ENCODE peak calls at places on chromosomes 13 and 19, in ten cellular contexts. R is lower lobe of right lung; L is aorta; H is CD8-positive, alpha-beta memory T cell; T is BJ; N is thyroid gland; P is lung; Y is heart right ventricle; E is GM23248; U is fibroblast of lung. C is an unnamed sample. For H3K36me3, the result is how much of the 10 kb centered on the place peaks cover.

GRCh38 chr19:6011794-6012193 is 33.9 kb upstream of the RANBP3 start:
- DNase-seq in R (no peak), L (no peak), H (peak), T (no peak), N (no peak), P (no peak), Y (no peak), E (peak), U (no peak), C (no peak)

GRCh38 chr13:75836441-75836840 is 200.3 kb downstream of the LMO7 start:
- DNase-seq in R (peak), L (no peak), H (no peak), T (no peak), N (peak), P (peak), Y (no peak), E (no peak), U (no peak), C (peak)

GRCh38 chr13:31947506-31947905 is 84.1 kb upstream of the FRY start:
- DNase-seq in R (no peak), L (no peak), H (no peak), T (no peak), N (no peak), P (no peak), Y (no peak), E (peak), U (no peak), C (no peak)

GRCh38 chr19:8610041-8610927 is at the start of gene ADAMTS10:
- DNase-seq in R (no peak), L (peak), H (peak), T (no peak), N (no peak), P (no peak), Y (peak), E (peak), U (peak), C (no peak)

GRCh38 chr13:41459754-41460111 is 2.4 kb downstream of the RGCC start:
- DNase-seq in R (no peak), L (no peak), H (no peak), T (no peak), N (no peak), P (no peak), Y (no peak), E (peak), U (no peak), C (no peak)

GRCh38 chr13:106238690-106239089 is 296.8 kb downstream of the EFNB2 start:
- DNase-seq in R (no peak), L (no peak), H (no peak), T (no peak), N (no peak), P (no peak), Y (no peak), E (no peak), U (no peak), C (no peak)

GRCh38 chr13:20193924-20194631 is 1.3 kb upstream of the GJB2 start:
- DNase-seq in R (no peak), L (no peak), H (no peak), T (no peak), N (no peak), P (no peak), Y (no peak), E (peak), U (no peak), C (no peak)

GRCh38 chr19:51948979-51949378 is 21.7 kb downstream of the ZNF613 start:
- DNase-seq in R (no peak), L (peak), H (no peak), T (no peak), N (peak), P (no peak), Y (peak), E (peak), U (peak), C (no peak)

GRCh38 chr13:36519432-36519831 is 87.1 kb downstream of the CCNA1 start:
- DNase-seq in R (no peak), L (no peak), H (no peak), T (no peak), N (no peak), P (no peak), Y (no peak), E (no peak), U (no peak), C (no peak)

GRCh38 chr19:45164577-45165335 is 4.0 kb upstream of the NKPD1 start:
- DNase-seq in R (peak), L (no peak), H (peak), T (no peak), N (peak), P (peak), Y (peak), E (peak), U (peak), C (peak)

GRCh38 chr13:28467886-28468519 is 26.9 kb downstream of the FLT1 start:
- DNase-seq in R (no peak), L (no peak), H (no peak), T (no peak), N (no peak), P (no peak), Y (no peak), E (no peak), U (no peak), C (no peak)

GRCh38 chr13:33509642-33510229 is 224.2 kb upstream of the STARD13 start:
- DNase-seq in R (no peak), L (peak), H (no peak), T (peak), N (peak), P (peak), Y (peak), E (peak), U (peak), C (peak)

GRCh38 chr13:71880753-71881541 is 13.9 kb upstream of the DACH1 start:
- DNase-seq in R (no peak), L (no peak), H (no peak), T (no peak), N (no peak), P (no peak), Y (no peak), E (no peak), U (peak), C (no peak)

GRCh38 chr13:109869312-109870237 is 83.2 kb upstream of the IRS2 start:
- DNase-seq in R (peak), L (peak), H (no peak), T (peak), N (peak), P (peak), Y (peak), E (peak), U (peak), C (peak)

GRCh38 chr19:57434386-57435061 is 601 bp upstream of the ZNF749 start:
- DNase-seq in R (no peak), L (no peak), H (no peak), T (no peak), N (no peak), P (no peak), Y (no peak), E (peak), U (no peak), C (no peak)

GRCh38 chr13:110533771-110534670 is 27.5 kb downstream of the RAB20 start:
- DNase-seq in R (no peak), L (no peak), H (no peak), T (no peak), N (no peak), P (no peak), Y (no peak), E (no peak), U (no peak), C (no peak)

GRCh38 chr13:41099986-41100385 is 32.6 kb downstream of the KBTBD6 start:
- DNase-seq in R (no peak), L (no peak), H (no peak), T (no peak), N (no peak), P (no peak), Y (no peak), E (no peak), U (no peak), C (no peak)

GRCh38 chr13:39451301-39451700 is 151.7 kb downstream of the LHFPL6 start:
- DNase-seq in R (no peak), L (no peak), H (no peak), T (no peak), N (no peak), P (no peak), Y (no peak), E (peak), U (peak), C (no peak)

GRCh38 chr13:22736084-22736767 is 444.6 kb upstream of the SGCG start:
- DNase-seq in R (no peak), L (no peak), H (no peak), T (no peak), N (no peak), P (no peak), Y (no peak), E (no peak), U (no peak), C (no peak)

GRCh38 chr13:109786457-109787134 is at the start of gene IRS2:
- DNase-seq in R (peak), L (peak), H (peak), T (peak), N (peak), P (peak), Y (peak), E (peak), U (peak), C (peak)

GRCh38 chr13:43331676-43332075 is 308.3 kb downstream of the DNAJC15 start:
- DNase-seq in R (no peak), L (no peak), H (no peak), T (no peak), N (peak), P (no peak), Y (no peak), E (no peak), U (peak), C (no peak)

GRCh38 chr19:34888091-34888490 is 38.6 kb upstream of the ZNF30 start:
- DNase-seq in R (no peak), L (no peak), H (no peak), T (no peak), N (no peak), P (no peak), Y (no peak), E (no peak), U (no peak), C (no peak)

GRCh38 chr13:102812616-102813287 is 13.8 kb downstream of the BIVM start:
- DNase-seq in R (no peak), L (no peak), H (no peak), T (no peak), N (no peak), P (no peak), Y (no peak), E (peak), U (peak), C (no peak)

GRCh38 chr13:52043675-52044074 is 19.2 kb downstream of the UTP14C start:
- DNase-seq in R (no peak), L (no peak), H (no peak), T (no peak), N (no peak), P (no peak), Y (no peak), E (no peak), U (no peak), C (no peak)

GRCh38 chr19:2782357-2782935 is 627 bp downstream of the SGTA start:
- DNase-seq in R (no peak), L (no peak), H (no peak), T (no peak), N (no peak), P (no peak), Y (no peak), E (peak), U (no peak), C (no peak)

GRCh38 chr19:33828266-33829075 is 31.8 kb downstream of the KCTD15 start:
- DNase-seq in R (no peak), L (no peak), H (no peak), T (no peak), N (no peak), P (peak), Y (no peak), E (no peak), U (no peak), C (no peak)

GRCh38 chr19:48321372-48321621 is 4.1 kb upstream of the EMP3 start:
- DNase-seq in R (peak), L (peak), H (peak), T (no peak), N (peak), P (peak), Y (peak), E (peak), U (peak), C (peak)

GRCh38 chr19:48315712-48316111 is 9.6 kb upstream of the EMP3 start:
- DNase-seq in R (no peak), L (no peak), H (no peak), T (no peak), N (no peak), P (no peak), Y (no peak), E (no peak), U (no peak), C (no peak)

GRCh38 chr19:48321622-48322591 is 3.4 kb upstream of the EMP3 start:
- DNase-seq in R (peak), L (peak), H (peak), T (peak), N (peak), P (peak), Y (peak), E (peak), U (peak), C (peak)

GRCh38 chr19:48318286-48318987 is 6.9 kb upstream of the EMP3 start:
- DNase-seq in R (no peak), L (no peak), H (no peak), T (no peak), N (no peak), P (no peak), Y (no peak), E (no peak), U (no peak), C (no peak)

DNA sequence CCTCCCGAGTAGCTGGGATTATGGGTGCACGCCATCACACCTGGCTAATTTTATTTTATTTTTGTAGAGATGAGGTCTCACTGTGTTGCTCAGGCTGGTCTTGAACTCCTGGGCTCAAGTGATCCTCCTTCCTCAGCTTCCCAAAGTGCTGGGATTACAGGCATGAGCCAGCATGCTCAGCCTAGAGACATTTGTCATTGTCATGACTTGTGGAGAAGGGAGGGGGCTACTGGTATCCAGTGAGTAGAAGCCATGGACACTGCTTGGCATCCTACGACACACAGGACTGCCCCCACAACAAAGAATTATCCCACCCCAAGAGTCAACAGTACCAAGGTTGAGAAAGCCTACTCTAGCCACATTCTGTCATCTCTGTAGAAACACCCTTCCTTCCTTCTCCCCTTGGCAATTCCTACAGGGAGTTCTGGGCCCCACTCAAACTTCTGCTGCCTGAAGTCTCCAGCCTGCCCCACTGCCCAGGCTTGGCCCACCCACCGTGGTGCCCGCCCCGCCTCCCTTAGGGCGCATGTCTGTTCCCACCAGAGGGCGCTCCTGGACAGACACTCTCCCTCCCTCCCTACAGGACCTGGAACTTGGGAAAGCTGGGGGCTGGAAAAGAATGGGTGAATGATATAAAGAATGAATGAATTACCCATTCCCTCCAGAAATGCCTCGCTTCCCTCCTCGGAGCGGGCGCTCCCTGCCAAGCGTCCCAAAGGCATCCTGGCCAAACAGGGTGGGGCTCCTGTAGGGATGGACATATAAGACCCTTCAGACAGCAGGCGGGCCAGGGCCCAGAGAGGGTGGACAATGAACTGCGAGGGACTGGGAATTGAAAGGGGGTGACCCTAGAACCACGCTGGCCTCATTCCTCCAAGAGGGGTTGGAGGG is 5.5 kb upstream of the EMP3 start:
- DNase-seq in R (peak), L (peak), H (peak), T (no peak), N (peak), P (peak), Y (peak), E (peak), U (peak), C (peak)
- H3K4me3 ChIP-seq in R (peak), L (no peak), H (no peak), T (no peak), N (no peak), P (no peak), Y (no peak), E (no peak), U (no peak), C (no peak)

GRCh38 chr19:38206928-38207327 is 17.1 kb downstream of the DPF1 start:
- DNase-seq in R (no peak), L (no peak), H (no peak), T (no peak), N (no peak), P (no peak), Y (no peak), E (no peak), U (no peak), C (no peak)

GRCh38 chr19:38206006-38206745 is 17.8 kb downstream of the DPF1 start:
- DNase-seq in R (no peak), L (no peak), H (no peak), T (no peak), N (no peak), P (no peak), Y (no peak), E (no peak), U (no peak), C (no peak)

GRCh38 chr19:38204096-38204495 is 19.9 kb downstream of the DPF1 start:
- DNase-seq in R (no peak), L (no peak), H (no peak), T (no peak), N (no peak), P (no peak), Y (no peak), E (no peak), U (no peak), C (no peak)

GRCh38 chr19:38203197-38203596 is 20.8 kb downstream of the DPF1 start:
- DNase-seq in R (no peak), L (no peak), H (no peak), T (no peak), N (no peak), P (no peak), Y (no peak), E (no peak), U (no peak), C (no peak)

GRCh38 chr19:38204728-38205127 is 19.3 kb downstream of the DPF1 start:
- DNase-seq in R (no peak), L (no peak), H (no peak), T (no peak), N (no peak), P (no peak), Y (no peak), E (no peak), U (no peak), C (no peak)
- H3K36me3 ChIP-seq in R (half or more), L (under half), H (under half), T (under half), N (under half), P (under half), Y (under half), E (under half), U (under half), C (half or more)

GRCh38 chr19:651114-651818 is 11.6 kb downstream of the FGF22 start:
- DNase-seq in R (no peak), L (no peak), H (peak), T (no peak), N (no peak), P (no peak), Y (no peak), E (no peak), U (no peak), C (no peak)
- H3K4me3 ChIP-seq in R (no peak), L (no peak), H (no peak), T (no peak), N (no peak), P (no peak), Y (no peak), E (no peak), U (no peak), C (no peak)

GRCh38 chr19:54850930-54851329 is 687 bp downstream of the KIR3DL2 start:
- DNase-seq in R (no peak), L (no peak), H (no peak), T (no peak), N (no peak), P (no peak), Y (no peak), E (no peak), U (no peak), C (no peak)

DNA sequence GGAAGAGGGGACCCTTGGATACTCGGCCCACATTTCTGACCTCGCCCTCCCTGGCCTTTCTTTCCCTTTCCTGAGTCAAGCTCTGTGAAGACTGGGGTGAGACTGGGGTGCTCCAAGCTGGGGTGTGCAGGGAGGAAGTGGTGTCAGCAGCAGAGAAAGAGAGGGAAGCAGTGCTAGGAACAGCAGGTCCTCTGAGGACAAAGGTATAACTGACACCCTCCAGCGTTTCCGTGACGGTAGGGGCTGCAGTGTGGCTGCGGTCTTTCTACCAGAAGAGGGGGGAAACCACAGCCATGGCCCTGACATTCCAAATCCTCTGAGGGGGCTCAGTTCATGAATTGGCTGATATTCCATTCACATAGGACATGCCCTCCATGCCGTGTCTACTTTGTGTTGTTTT is 1.1 kb downstream of the KIR3DL2 start:
- DNase-seq in R (no peak), L (no peak), H (no peak), T (no peak), N (no peak), P (no peak), Y (no peak), E (no peak), U (no peak), C (no peak)
- H3K36me3 ChIP-seq in R (under half), L (under half), H (under half), T (under half), N (under half), P (under half), Y (under half), E (under half), U (under half), C (under half)

DNA sequence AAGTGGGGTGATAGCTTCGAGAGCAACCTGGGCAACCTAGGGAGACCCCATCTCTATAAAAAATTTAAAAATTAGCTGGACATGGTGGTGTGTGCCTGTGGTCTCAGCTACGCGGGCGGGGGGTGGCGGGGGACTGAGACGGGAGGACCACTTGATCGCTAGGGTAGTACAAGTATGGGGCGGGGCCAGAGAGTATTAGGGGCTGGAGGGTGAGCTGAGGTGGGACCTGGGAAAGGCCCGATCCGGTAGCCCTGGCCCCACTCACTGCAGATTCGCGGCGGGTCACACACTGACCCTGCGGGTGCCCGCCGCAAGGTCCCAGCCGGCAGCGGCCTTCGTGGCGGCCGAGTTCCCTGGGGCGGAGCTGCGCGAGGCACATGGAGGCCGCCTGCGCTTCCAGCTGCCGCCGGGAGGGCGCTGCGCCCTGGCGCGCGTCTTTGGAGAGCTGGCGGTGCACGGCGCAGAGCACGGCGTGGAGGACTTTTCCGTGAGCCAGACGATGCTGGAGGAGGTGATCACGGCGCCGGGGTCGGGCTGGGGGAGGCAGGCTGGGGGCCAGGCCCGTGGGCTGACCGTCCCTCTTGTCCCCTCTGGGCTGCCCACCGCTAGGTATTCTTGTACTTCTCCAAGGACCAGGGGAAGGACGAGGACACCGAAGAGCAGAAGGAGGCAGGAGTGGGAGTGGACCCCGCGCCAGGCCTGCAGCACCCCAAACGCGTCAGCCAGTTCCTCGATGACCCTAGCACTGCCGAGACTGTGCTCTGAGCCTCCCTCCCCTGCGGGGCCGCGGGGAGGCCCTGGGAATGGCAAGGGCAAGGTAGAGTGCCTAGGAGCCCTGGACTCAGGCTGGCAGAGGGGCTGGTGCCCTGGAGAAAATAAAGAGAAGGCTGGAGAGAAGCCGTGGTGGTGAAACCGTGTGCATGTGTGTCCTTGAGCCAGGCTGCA is 2.0 kb upstream of the ARHGAP45 start:
- DNase-seq in R (peak), L (peak), H (peak), T (no peak), N (peak), P (peak), Y (peak), E (peak), U (peak), C (peak)
- H3K4me3 ChIP-seq in R (peak), L (no peak), H (peak), T (no peak), N (no peak), P (no peak), Y (no peak), E (no peak), U (no peak), C (no peak)

DNA sequence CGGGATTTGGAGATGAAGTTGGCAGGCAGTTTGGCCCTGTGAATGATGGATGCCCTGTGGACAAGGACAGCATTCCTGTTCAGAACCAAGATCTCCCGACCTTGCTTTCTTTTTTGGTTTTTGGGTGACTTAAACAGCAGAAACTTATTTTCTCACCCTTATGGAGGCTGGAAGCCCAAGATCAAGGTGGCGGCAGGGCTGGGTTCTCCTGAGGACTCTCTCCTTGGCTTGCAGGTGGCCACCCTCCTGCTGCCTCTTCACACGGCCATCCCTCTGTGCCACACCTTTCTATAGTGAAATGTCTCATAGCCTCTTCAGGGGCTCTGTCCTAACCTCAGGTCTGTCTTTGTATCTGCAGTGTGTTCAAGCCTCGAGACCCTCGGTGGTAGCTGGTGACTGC is 14.0 kb downstream of the ZNF333 start:
- DNase-seq in R (no peak), L (no peak), H (no peak), T (no peak), N (no peak), P (no peak), Y (no peak), E (no peak), U (no peak), C (no peak)
- H3K36me3 ChIP-seq in R (half or more), L (under half), H (under half), T (under half), N (half or more), P (half or more), Y (under half), E (under half), U (under half), C (half or more)